ENCODE peak calls at places on chromosomes 1 and 21, in four cellular contexts. H, X, J and M are unnamed samples.

GRCh38 chr1:173005196-173005864 is 45.4 kb downstream of the TNFSF18 start:
- DNase-seq in H (no peak), X (no peak), J (no peak), M (no peak)

GRCh38 chr21:16179732-16180131 is 449.9 kb downstream of the USP25 start:
- DNase-seq in H (no peak), X (no peak), J (no peak), M (no peak)

GRCh38 chr21:45916011-45916840 is 65.3 kb upstream of the COL6A1 start:
- DNase-seq in H (no peak), X (no peak), J (no peak), M (no peak)

GRCh38 chr1:43530483-43531452 is at the start of gene PTPRF:
- DNase-seq in H (peak; percentile 95), X (no peak), J (no peak), M (peak; percentile 63)

GRCh38 chr1:31497601-31498000 is 78.7 kb upstream of the TINAGL1 start:
- DNase-seq in H (no peak), X (no peak), J (no peak), M (no peak)

GRCh38 chr21:45857761-45858160 is 123.8 kb upstream of the COL6A1 start:
- DNase-seq in H (no peak), X (no peak), J (no peak), M (no peak)

GRCh38 chr1:165240486-165240885 is 116.0 kb downstream of the LMX1A start:
- DNase-seq in H (no peak), X (no peak), J (no peak), M (no peak)

GRCh38 chr1:80731241-80731894 is 1069.4 kb upstream of the ADGRL2 start:
- DNase-seq in H (no peak), X (no peak), J (no peak), M (no peak)

GRCh38 chr1:7376676-7377075 is 394.4 kb upstream of the VAMP3 start:
- DNase-seq in H (no peak), X (no peak), J (no peak), M (no peak)

GRCh38 chr21:42111811-42112210 is 40.7 kb downstream of the UMODL1 start:
- DNase-seq in H (no peak), X (no peak), J (no peak), M (no peak)

GRCh38 chr1:16183765-16184556 is 28.1 kb upstream of the EPHA2 start:
- DNase-seq in H (no peak), X (no peak), J (no peak), M (no peak)

GRCh38 chr1:31795801-31796621 is 19.8 kb downstream of the SPOCD1 start:
- DNase-seq in H (peak; percentile 61), X (no peak), J (no peak), M (no peak)

GRCh38 chr1:201461783-201462441 is 7.1 kb downstream of the PHLDA3 start:
- DNase-seq in H (no peak), X (no peak), J (peak; percentile 56), M (peak; percentile 90)

GRCh38 chr1:82226198-82226505 is 425.4 kb downstream of the ADGRL2 start:
- DNase-seq in H (no peak), X (no peak), J (no peak), M (no peak)

GRCh38 chr1:193069748-193070394 is 10.5 kb downstream of the RO60 start:
- DNase-seq in H (peak; percentile 22), X (no peak), J (no peak), M (peak; percentile 68)

GRCh38 chr1:182086136-182086535 is 24.6 kb upstream of the ZNF648 start:
- DNase-seq in H (no peak), X (no peak), J (no peak), M (no peak)

GRCh38 chr1:98336472-98337118 is 324.9 kb upstream of the SNX7 start:
- DNase-seq in H (no peak), X (no peak), J (no peak), M (no peak)

GRCh38 chr1:216075339-216075738 is 347.9 kb downstream of the USH2A start:
- DNase-seq in H (no peak), X (no peak), J (no peak), M (no peak)

GRCh38 chr1:190373705-190374336 is 103.8 kb downstream of the BRINP3 start:
- DNase-seq in H (peak; percentile 5), X (no peak), J (peak; percentile 15), M (peak; percentile 36)

GRCh38 chr1:112325504-112325903 is 70.5 kb upstream of the CTTNBP2NL start:
- DNase-seq in H (no peak), X (no peak), J (no peak), M (no peak)

GRCh38 chr1:20411196-20411980 is 74.6 kb downstream of the CAMK2N1 start:
- DNase-seq in H (no peak), X (no peak), J (no peak), M (peak; percentile 71)

GRCh38 chr1:28642056-28642846 is 616 bp downstream of the TAF12 start:
- DNase-seq in H (no peak), X (no peak), J (no peak), M (peak; percentile 19)

GRCh38 chr1:234996245-234996757 is 132.3 kb downstream of the TOMM20 start:
- DNase-seq in H (no peak), X (no peak), J (no peak), M (no peak)

GRCh38 chr1:61254629-61255323 is 172.4 kb downstream of the NFIA start:
- DNase-seq in H (peak; percentile 36), X (no peak), J (no peak), M (no peak)

GRCh38 chr21:38487906-38488639 is 10.2 kb downstream of the ERG start:
- DNase-seq in H (no peak), X (no peak), J (no peak), M (no peak)
- TF ChIP-seq PBX3 in H (no peak), X (no peak), J (no peak), M (no peak)

GRCh38 chr1:11942280-11942679 is 7.8 kb downstream of the PLOD1 start:
- DNase-seq in H (no peak), X (no peak), J (no peak), M (no peak)

GRCh38 chr1:11943619-11944018 is 9.1 kb downstream of the PLOD1 start:
- DNase-seq in H (no peak), X (no peak), J (no peak), M (no peak)

GRCh38 chr1:11944358-11944981 is 10.0 kb downstream of the PLOD1 start:
- DNase-seq in H (peak; percentile 50), X (no peak), J (no peak), M (no peak)

GRCh38 chr1:11938722-11939526 is 4.4 kb downstream of the PLOD1 start:
- DNase-seq in H (peak; percentile 67), X (no peak), J (no peak), M (no peak)

DNA sequence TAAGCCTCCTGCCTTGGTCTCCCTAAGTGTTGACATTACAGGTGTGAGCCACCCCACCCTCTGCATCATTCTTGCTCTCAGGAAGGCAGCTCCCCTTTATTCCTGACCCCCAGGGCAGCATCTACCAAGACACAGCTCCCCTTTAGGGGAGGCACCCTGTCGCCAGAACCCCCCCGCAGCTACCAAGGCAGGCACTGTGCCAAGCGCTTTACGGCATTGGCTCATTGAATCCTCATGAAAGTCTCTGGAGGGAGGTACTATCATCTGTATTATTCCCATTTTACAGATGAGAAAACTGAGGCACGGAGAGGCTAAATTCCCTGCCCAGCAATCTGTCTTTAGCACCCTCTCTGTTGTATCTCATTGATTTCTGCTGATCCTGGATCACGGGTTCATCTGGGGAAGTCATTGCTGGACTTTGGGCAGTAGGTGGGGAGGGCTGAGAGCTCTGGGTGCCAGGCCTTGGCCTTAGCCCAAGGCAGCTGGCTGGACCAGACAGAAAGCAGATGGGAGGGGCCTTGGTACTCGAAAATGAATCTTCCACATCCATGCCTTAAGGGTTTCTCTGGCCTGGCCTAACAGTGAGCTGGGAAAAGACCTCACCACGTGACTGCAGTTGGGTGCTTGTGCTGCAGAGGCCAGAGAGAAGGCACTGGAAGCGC is 5.9 kb downstream of the PLOD1 start:
- DNase-seq in H (peak; percentile 90), X (no peak), J (peak; percentile 70), M (no peak)
- TF ChIP-seq PBX3 in H (no peak), X (no peak), J (no peak), M (no peak)

GRCh38 chr1:9841460-9841859 is 17.7 kb upstream of the CLSTN1 start:
- DNase-seq in H (no peak), X (no peak), J (no peak), M (no peak)
- TF ChIP-seq PBX3 in H (no peak), X (no peak), J (no peak), M (no peak)

GRCh38 chr1:145926706-145927072 is 595 bp downstream of the RBM8A start:
- DNase-seq in H (no peak), X (no peak), J (no peak), M (no peak)
- TF ChIP-seq PBX3 in H (no peak), X (no peak), J (no peak), M (no peak)

DNA sequence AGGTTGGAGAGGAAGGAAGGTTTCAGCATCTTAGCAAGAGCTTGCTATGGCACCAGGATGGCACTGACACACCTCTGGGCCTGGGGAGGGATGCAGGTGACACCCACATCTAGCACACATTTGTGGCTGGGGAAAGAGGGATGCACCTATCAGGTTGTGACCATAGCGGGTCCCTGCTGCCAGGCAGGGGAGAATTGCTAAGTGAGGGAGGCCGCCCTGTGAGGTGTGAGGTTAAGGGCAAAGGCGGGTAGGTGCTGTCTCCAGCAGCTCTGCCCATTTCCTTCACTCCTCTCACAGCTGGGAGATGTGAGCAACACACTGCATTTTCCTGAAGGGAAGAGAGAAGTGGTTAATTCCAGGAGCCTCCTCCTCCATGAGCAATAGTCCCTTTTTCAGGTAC is 83.2 kb upstream of the TLR5 start:
- DNase-seq in H (no peak), X (no peak), J (no peak), M (no peak)
- TF ChIP-seq PBX3 in H (no peak), X (no peak), J (no peak), M (no peak)